ENCODE peak calls at places on chromosomes 12 and 14, in four cellular contexts. L, P, R and B are unnamed samples.

GRCh38 chr12:3049176-3049575 is 28.0 kb upstream of the TSPAN9 start:
- DNase-seq in R (no peak), P (no peak), L (no peak), B (no peak)

GRCh38 chr12:55745361-55746146 is 2.6 kb downstream of the GDF11 start:
- DNase-seq in R (no peak), P (no peak), L (no peak), B (no peak)

GRCh38 chr12:44709166-44709565 is 166.9 kb downstream of the NELL2 start:
- DNase-seq in P (no peak), R (no peak), L (no peak), B (no peak)

GRCh38 chr12:55685671-55686070 is 22.0 kb downstream of the ITGA7 start:
- DNase-seq in P (no peak), R (no peak), L (no peak), B (no peak)

GRCh38 chr14:95507701-95508103 is 8.7 kb downstream of the SYNE3 start:
- DNase-seq in P (no peak), R (no peak), L (peak), B (peak)

GRCh38 chr14:93707475-93707874 is 80.8 kb downstream of the PRIMA1 start:
- DNase-seq in L (no peak), P (no peak), R (no peak), B (no peak)

GRCh38 chr14:105135700-105136395 is 32.7 kb downstream of the JAG2 start:
- DNase-seq in P (no peak), L (no peak), R (no peak), B (no peak)

GRCh38 chr12:125518074-125518473 is 452.8 kb downstream of the AACS start:
- DNase-seq in L (no peak), R (no peak), P (no peak), B (no peak)

GRCh38 chr12:109797905-109798669 is 35.1 kb downstream of the TRPV4 start:
- DNase-seq in R (no peak), P (no peak), L (no peak), B (no peak)

GRCh38 chr12:13258717-13259119 is 62.2 kb downstream of the EMP1 start:
- DNase-seq in R (no peak), L (no peak), P (no peak), B (no peak)

GRCh38 chr12:131047789-131048610 is 94.3 kb downstream of the ADGRD1 start:
- DNase-seq in R (no peak), L (no peak), P (peak), B (no peak)

GRCh38 chr12:90854136-90854689 is 100.8 kb downstream of the CCER1 start:
- DNase-seq in P (no peak), L (peak), R (no peak), B (peak)

GRCh38 chr12:95532851-95533250 is 18.4 kb downstream of the USP44 start:
- DNase-seq in P (no peak), L (peak), R (no peak), B (peak)

GRCh38 chr14:89491701-89492381 is 74.8 kb upstream of the FOXN3 start:
- DNase-seq in R (no peak), L (no peak), P (no peak), B (peak)

GRCh38 chr12:12126551-12126950 is 55.8 kb downstream of the BCL2L14 start:
- DNase-seq in L (peak), R (no peak), P (no peak), B (no peak)

GRCh38 chr12:124279846-124280360 is 15.0 kb upstream of the RFLNA start:
- DNase-seq in R (no peak), L (no peak), P (no peak), B (no peak)

GRCh38 chr12:122123761-122124145 is 45.2 kb downstream of the MLXIP start:
- DNase-seq in R (no peak), P (no peak), L (no peak), B (no peak)

GRCh38 chr14:77347746-77348145 is 26.9 kb downstream of the GSTZ1 start:
- DNase-seq in R (no peak), L (no peak), P (no peak), B (no peak)

GRCh38 chr12:2266666-2267623 is 214.2 kb downstream of the CACNA1C start:
- DNase-seq in R (no peak), P (no peak), L (peak), B (no peak)

GRCh38 chr12:44381341-44381740 is 494.8 kb downstream of the NELL2 start:
- DNase-seq in R (no peak), P (no peak), L (no peak), B (no peak)

DNA sequence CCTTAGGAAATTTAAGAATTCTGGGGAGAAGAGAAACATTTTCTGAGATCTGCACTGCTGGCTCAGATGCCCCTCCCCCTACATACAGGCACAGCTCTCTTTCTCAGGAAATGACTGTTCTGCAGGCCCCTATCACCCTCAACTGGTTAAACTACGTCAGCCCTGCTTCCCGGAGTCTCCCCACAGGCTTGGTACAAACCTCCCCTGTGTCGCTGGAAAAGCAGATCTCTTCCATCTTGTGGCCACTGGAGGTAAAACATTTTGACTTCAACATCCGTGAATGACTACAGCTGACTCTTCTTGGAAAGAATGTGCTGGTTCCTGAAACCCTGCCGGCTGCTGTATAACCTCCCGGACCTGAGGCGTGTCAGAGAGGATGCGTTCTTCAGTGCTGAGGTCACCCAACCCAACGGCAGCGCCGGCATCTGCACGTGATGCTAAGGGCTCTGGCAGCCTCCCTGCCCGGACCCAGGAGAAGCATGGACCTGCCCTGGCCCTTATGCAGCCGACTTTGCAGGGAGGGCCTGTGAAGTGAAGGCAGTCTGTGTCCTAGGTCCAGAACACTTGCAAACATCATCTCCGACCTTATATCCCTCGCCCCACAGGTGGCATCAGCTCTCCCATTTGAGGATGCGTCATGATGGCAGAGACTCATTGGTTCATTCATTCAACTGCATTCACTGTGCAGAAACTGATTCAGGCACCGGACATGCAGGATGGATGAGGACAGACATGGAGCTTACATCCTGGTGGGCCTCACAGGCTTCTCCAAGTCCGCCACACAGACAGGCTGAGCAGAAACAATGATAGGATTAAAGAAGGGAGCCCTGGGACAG is 129.2 kb downstream of the GCH1 start:
- DNase-seq in R (peak), L (peak), P (peak), B (peak)
- H3K4me3 ChIP-seq in R (peak), L (no peak), P (peak), B (peak)

GRCh38 chr12:53324113-53324778 is 2.8 kb upstream of the AAAS start:
- DNase-seq in R (no peak), P (peak), L (peak), B (no peak)

GRCh38 chr12:53324779-53325538 is 3.5 kb upstream of the AAAS start:
- DNase-seq in L (peak), R (peak), P (peak), B (peak)

GRCh38 chr12:53326460-53327185 is 5.2 kb upstream of the AAAS start:
- DNase-seq in P (peak), L (no peak), R (no peak), B (no peak)

GRCh38 chr12:53327435-53328042 is 6.1 kb upstream of the AAAS start:
- DNase-seq in R (no peak), P (peak), L (no peak), B (no peak)

DNA sequence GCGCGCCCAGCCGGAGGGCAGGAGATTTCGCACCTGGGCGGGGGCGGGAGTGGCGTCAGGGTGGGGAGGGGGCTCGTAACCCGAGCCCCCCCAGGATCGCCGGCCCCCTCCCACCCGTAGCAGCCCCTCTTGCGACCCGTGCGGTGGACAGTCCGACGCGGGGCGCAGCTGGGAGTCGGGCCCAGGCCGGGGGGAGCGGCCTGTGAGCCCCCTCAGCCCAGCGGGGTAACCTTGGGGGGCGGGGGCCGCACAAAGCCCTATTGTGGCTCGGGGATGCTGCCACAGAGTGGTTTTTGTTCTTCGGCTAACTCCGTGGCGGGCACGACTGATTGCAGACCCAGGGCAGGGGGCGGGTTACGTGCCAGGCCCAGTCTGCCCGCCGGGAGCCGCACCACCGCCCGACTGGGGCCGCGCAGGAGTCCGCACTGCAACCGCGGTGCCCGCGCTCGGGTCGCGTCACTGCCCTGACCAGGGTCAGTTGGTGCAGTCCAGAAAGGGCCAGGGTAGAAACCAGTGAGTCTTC is 4.2 kb upstream of the AAAS start:
- DNase-seq in R (no peak), L (no peak), P (peak), B (no peak)
- TF ChIP-seq CTCF in R (peak), L (no peak), P (no peak), B (no peak)

GRCh38 chr12:116245189-116245588 is 32.3 kb downstream of the MED13L start:
- DNase-seq in R (no peak), P (no peak), L (no peak), B (no peak)

GRCh38 chr12:116244001-116244400 is 33.5 kb downstream of the MED13L start:
- DNase-seq in P (no peak), L (peak), R (no peak), B (no peak)

GRCh38 chr12:116241157-116241772 is 36.2 kb downstream of the MED13L start:
- DNase-seq in L (peak), P (no peak), R (no peak), B (no peak)

GRCh38 chr12:116244474-116245090 is 32.9 kb downstream of the MED13L start:
- DNase-seq in L (no peak), R (no peak), P (no peak), B (no peak)

DNA sequence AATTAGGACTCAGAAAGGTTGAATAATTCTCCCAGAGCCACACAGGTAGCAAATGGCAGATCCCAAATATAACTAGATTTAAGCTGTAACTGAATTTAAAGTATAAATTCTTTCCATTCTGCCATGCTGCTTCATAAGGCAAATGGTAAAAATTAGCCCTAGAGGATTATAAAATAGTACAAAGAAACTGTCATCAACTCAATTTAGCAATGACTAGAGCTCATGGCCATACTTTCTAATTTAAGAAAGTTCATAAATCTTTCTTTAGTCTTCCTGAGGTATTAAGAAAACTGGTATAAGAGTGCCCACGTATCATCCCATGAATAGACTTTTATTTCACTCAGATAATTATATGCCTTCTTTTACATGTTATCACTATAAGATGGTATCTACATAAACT is 34.8 kb downstream of the MED13L start:
- DNase-seq in R (no peak), L (no peak), P (no peak), B (no peak)
- H3K27ac ChIP-seq in R (no peak), L (no peak), P (peak), B (no peak)

DNA sequence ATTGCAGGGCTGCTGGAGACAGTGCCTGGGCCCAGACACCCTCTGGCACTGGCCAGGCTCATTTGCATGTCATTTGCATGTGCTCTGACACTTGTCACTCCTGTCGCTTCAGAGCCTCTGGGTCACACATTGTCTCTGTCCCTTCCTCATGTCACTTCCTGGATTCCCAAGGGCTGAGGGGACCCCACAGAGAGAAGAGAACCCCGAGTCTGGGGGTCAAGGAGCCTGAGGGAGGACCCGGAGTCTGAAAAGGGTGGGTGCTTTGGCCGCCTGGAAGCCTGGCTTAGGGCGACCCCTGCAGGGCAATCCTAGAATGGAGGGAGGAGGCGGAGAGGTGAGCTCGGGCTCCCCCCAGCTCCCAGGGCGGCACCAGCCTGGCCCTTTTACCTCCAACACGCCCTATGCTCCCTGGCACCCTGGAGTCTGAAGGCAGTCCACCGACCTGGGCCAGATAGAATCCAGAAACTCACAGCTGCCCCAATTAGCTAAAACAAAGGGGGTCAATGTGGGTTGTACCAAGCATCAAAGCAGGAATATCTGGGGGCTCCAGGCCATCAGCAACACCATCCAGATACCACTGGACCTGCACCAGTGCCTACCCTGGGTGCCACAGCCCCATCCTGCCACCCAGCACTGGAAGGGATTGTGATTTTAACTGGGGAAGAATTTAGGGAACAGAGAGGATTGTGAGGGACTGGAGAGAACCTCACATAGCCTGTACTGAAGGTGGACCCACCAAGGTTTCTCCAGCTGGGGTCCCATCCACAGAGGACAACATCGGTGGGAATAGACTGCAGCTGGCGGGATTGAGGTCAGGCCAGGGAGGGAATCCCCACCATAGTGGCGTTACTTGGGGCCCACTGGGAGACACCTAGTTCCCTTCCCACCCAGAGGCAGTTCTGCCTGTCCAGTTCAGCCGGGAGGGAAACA is 21.8 kb upstream of the KRT78 start:
- DNase-seq in P (peak), R (no peak), L (peak), B (peak)
- H3K4me3 ChIP-seq in P (no peak), R (no peak), L (no peak), B (no peak)

DNA sequence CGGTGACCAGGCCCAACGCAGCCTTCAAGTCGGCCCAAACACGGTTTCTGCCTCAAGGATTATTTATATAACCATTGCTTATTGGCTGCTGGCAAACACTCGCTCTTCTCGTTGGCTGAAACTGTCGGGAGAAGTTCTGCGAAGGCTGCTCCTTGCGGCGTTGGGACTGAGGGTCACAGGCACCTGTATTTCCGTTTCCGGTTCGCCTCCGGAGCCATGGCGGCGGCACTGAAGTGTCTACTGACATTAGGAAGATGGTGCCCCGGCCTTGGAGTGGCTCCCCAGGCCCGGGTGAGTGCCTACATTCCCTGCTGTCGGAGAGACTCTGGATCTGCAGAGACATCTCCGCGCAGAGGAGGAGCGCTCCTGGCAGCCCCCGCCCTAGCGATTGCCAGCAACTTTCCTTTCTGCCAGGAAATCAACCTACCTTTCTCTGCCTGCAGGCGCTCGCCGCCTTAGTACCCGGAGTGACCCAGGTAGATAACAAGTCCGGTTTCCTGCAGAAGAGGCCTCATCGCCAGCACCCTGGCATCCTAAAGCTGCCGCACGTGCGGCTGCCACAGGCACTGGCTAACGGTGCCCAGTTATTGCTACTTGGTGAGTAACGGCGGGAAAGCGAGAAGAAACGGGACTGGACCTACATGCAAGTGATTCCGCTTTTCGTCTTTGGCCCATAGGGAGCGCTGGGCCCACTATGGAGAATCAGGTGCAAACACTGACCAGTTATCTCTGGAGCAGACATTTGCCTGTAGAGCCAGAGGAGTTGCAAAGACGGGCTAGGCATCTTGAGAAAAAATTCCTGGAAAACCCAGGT is at the start of gene METTL17:
- DNase-seq in L (peak), R (peak), P (peak), B (peak)
- TF ChIP-seq CTCF in L (peak), R (no peak), P (peak), B (peak)

GRCh38 chr12:53963434-53964314 is 9.0 kb downstream of the HOXC12 start:
- DNase-seq in L (no peak), R (no peak), P (peak), B (no peak)
- H3K27ac ChIP-seq in L (no peak), R (no peak), P (no peak), B (no peak)

GRCh38 chr12:9868951-9869306 is 225 bp downstream of the CLEC2B start:
- DNase-seq in P (no peak), R (no peak), L (no peak), B (no peak)
- H3K4me3 ChIP-seq in P (peak), R (peak), L (peak), B (peak)

GRCh38 chr14:72614365-72614764 is 279.5 kb downstream of the DPF3 start:
- DNase-seq in P (no peak), L (no peak), R (no peak), B (no peak)

GRCh38 chr14:72611956-72612500 is 281.9 kb downstream of the DPF3 start:
- DNase-seq in P (no peak), R (no peak), L (no peak), B (no peak)

GRCh38 chr14:72614891-72615410 is 278.9 kb downstream of the DPF3 start:
- DNase-seq in P (no peak), L (no peak), R (no peak), B (no peak)

GRCh38 chr14:72613975-72614319 is 280.0 kb downstream of the DPF3 start:
- DNase-seq in L (no peak), P (no peak), R (no peak), B (no peak)

GRCh38 chr14:72613196-72613974 is 280.5 kb downstream of the DPF3 start:
- DNase-seq in P (peak), L (no peak), R (no peak), B (no peak)
- TF ChIP-seq CTCF in P (no peak), L (no peak), R (no peak), B (no peak)